ENCODE peak calls at places on chromosomes 1 and 21, in six cellular contexts. One of them, this sample, is unnamed.

GRCh38 chr1:211328866-211329265 is 2.2 kb downstream of the TRAF5 start:
- DNase-seq in progenitor cell of endocrine pancreas: no peak
- DNase-seq in mesothelial cell of epicardium: no peak
- DNase-seq in fibroblast of mammary gland: no peak
- DNase-seq in heart right ventricle: no peak
- DNase-seq in GM23338: no peak
- DNase-seq in this sample: no peak

GRCh38 chr21:45323487-45324380 is 36.0 kb upstream of the POFUT2 start:
- DNase-seq in fibroblast of mammary gland: peak; percentile 74
- DNase-seq in heart right ventricle: peak; percentile 13
- DNase-seq in mesothelial cell of epicardium: no peak
- DNase-seq in progenitor cell of endocrine pancreas: no peak
- DNase-seq in GM23338: peak; percentile 68
- DNase-seq in this sample: no peak

GRCh38 chr1:113391643-113392271 is 1.4 kb downstream of the MAGI3 start:
- DNase-seq in mesothelial cell of epicardium: no peak
- DNase-seq in progenitor cell of endocrine pancreas: no peak
- DNase-seq in GM23338: no peak
- DNase-seq in heart right ventricle: no peak
- DNase-seq in fibroblast of mammary gland: no peak
- DNase-seq in this sample: no peak

GRCh38 chr1:42456754-42457089 is 379 bp downstream of the PPCS start:
- DNase-seq in mesothelial cell of epicardium: no peak
- DNase-seq in fibroblast of mammary gland: peak; percentile 55
- DNase-seq in GM23338: peak; percentile 72
- DNase-seq in heart right ventricle: no peak
- DNase-seq in progenitor cell of endocrine pancreas: no peak
- DNase-seq in this sample: no peak

GRCh38 chr1:232521660-232522059 is 108.3 kb downstream of the SIPA1L2 start:
- DNase-seq in GM23338: no peak
- DNase-seq in progenitor cell of endocrine pancreas: no peak
- DNase-seq in mesothelial cell of epicardium: no peak
- DNase-seq in fibroblast of mammary gland: no peak
- DNase-seq in heart right ventricle: no peak
- DNase-seq in this sample: no peak

GRCh38 chr1:26913754-26914619 is at the start of gene NR0B2:
- DNase-seq in mesothelial cell of epicardium: no peak
- DNase-seq in fibroblast of mammary gland: no peak
- DNase-seq in heart right ventricle: peak; percentile 56
- DNase-seq in progenitor cell of endocrine pancreas: peak; percentile 71
- DNase-seq in GM23338: no peak
- DNase-seq in this sample: no peak

GRCh38 chr1:245797592-245798366 is 643.0 kb downstream of the KIF26B start:
- DNase-seq in heart right ventricle: no peak
- DNase-seq in fibroblast of mammary gland: peak; percentile 37
- DNase-seq in progenitor cell of endocrine pancreas: no peak
- DNase-seq in GM23338: peak; percentile 89
- DNase-seq in mesothelial cell of epicardium: no peak
- DNase-seq in this sample: no peak

GRCh38 chr1:204314209-204314892 is 45.4 kb downstream of the PLEKHA6 start:
- DNase-seq in heart right ventricle: no peak
- DNase-seq in progenitor cell of endocrine pancreas: no peak
- DNase-seq in GM23338: peak; percentile 39
- DNase-seq in fibroblast of mammary gland: no peak
- DNase-seq in mesothelial cell of epicardium: no peak
- DNase-seq in this sample: no peak

GRCh38 chr1:160636076-160636475 is 10.8 kb downstream of the SLAMF1 start:
- DNase-seq in progenitor cell of endocrine pancreas: no peak
- DNase-seq in GM23338: no peak
- DNase-seq in mesothelial cell of epicardium: no peak
- DNase-seq in heart right ventricle: no peak
- DNase-seq in fibroblast of mammary gland: no peak
- DNase-seq in this sample: no peak

GRCh38 chr1:39065542-39065941 is 39.4 kb downstream of the NDUFS5 start:
- DNase-seq in mesothelial cell of epicardium: no peak
- DNase-seq in heart right ventricle: no peak
- DNase-seq in GM23338: no peak
- DNase-seq in progenitor cell of endocrine pancreas: no peak
- DNase-seq in fibroblast of mammary gland: no peak
- DNase-seq in this sample: no peak

GRCh38 chr1:221100196-221100950 is 221.1 kb downstream of the HLX start:
- DNase-seq in heart right ventricle: no peak
- DNase-seq in GM23338: no peak
- DNase-seq in progenitor cell of endocrine pancreas: no peak
- DNase-seq in mesothelial cell of epicardium: no peak
- DNase-seq in fibroblast of mammary gland: peak; percentile 96
- DNase-seq in this sample: no peak

GRCh38 chr21:41857771-41858300 is 21.3 kb downstream of the PRDM15 start:
- DNase-seq in fibroblast of mammary gland: no peak
- DNase-seq in heart right ventricle: no peak
- DNase-seq in progenitor cell of endocrine pancreas: no peak
- DNase-seq in mesothelial cell of epicardium: no peak
- DNase-seq in GM23338: no peak
- DNase-seq in this sample: no peak

GRCh38 chr1:119946724-119947123 is 50.4 kb upstream of the ADAM30 start:
- DNase-seq in GM23338: no peak
- DNase-seq in mesothelial cell of epicardium: no peak
- DNase-seq in fibroblast of mammary gland: no peak
- DNase-seq in progenitor cell of endocrine pancreas: no peak
- DNase-seq in heart right ventricle: no peak
- DNase-seq in this sample: no peak

GRCh38 chr1:208015255-208015654 is 104.3 kb upstream of the CD34 start:
- DNase-seq in progenitor cell of endocrine pancreas: no peak
- DNase-seq in heart right ventricle: no peak
- DNase-seq in GM23338: no peak
- DNase-seq in mesothelial cell of epicardium: no peak
- DNase-seq in fibroblast of mammary gland: no peak
- DNase-seq in this sample: no peak

GRCh38 chr1:33120436-33121231 is 39.7 kb downstream of the AZIN2 start:
- DNase-seq in fibroblast of mammary gland: peak; percentile 22
- DNase-seq in progenitor cell of endocrine pancreas: no peak
- DNase-seq in GM23338: no peak
- DNase-seq in heart right ventricle: no peak
- DNase-seq in mesothelial cell of epicardium: no peak
- DNase-seq in this sample: no peak

GRCh38 chr1:39562886-39563285 is 13.7 kb downstream of the PABPC4 start:
- DNase-seq in heart right ventricle: no peak
- DNase-seq in GM23338: no peak
- DNase-seq in fibroblast of mammary gland: no peak
- DNase-seq in progenitor cell of endocrine pancreas: no peak
- DNase-seq in mesothelial cell of epicardium: no peak
- DNase-seq in this sample: no peak

GRCh38 chr1:52346653-52347052 is 19.4 kb downstream of the CC2D1B start:
- DNase-seq in fibroblast of mammary gland: no peak
- DNase-seq in mesothelial cell of epicardium: no peak
- DNase-seq in progenitor cell of endocrine pancreas: no peak
- DNase-seq in heart right ventricle: no peak
- DNase-seq in GM23338: no peak
- DNase-seq in this sample: no peak

GRCh38 chr1:52352690-52353089 is 13.3 kb downstream of the CC2D1B start:
- DNase-seq in progenitor cell of endocrine pancreas: no peak
- DNase-seq in fibroblast of mammary gland: no peak
- DNase-seq in GM23338: no peak
- DNase-seq in heart right ventricle: no peak
- DNase-seq in mesothelial cell of epicardium: no peak
- DNase-seq in this sample: no peak

GRCh38 chr1:52343982-52344381 is 22.0 kb downstream of the CC2D1B start:
- DNase-seq in GM23338: no peak
- DNase-seq in progenitor cell of endocrine pancreas: no peak
- DNase-seq in fibroblast of mammary gland: no peak
- DNase-seq in heart right ventricle: no peak
- DNase-seq in mesothelial cell of epicardium: no peak
- DNase-seq in this sample: no peak

GRCh38 chr1:52345252-52345651 is 20.8 kb downstream of the CC2D1B start:
- DNase-seq in GM23338: no peak
- DNase-seq in progenitor cell of endocrine pancreas: no peak
- DNase-seq in mesothelial cell of epicardium: no peak
- DNase-seq in fibroblast of mammary gland: no peak
- DNase-seq in heart right ventricle: no peak
- DNase-seq in this sample: no peak

GRCh38 chr1:52348704-52349301 is 17.2 kb downstream of the CC2D1B start:
- DNase-seq in progenitor cell of endocrine pancreas: no peak
- DNase-seq in GM23338: peak; percentile 82
- DNase-seq in fibroblast of mammary gland: peak; percentile 24
- DNase-seq in mesothelial cell of epicardium: no peak
- DNase-seq in heart right ventricle: no peak
- DNase-seq in this sample: no peak
- TF ChIP-seq CTCF in progenitor cell of endocrine pancreas: peak; percentile 47
- TF ChIP-seq CTCF in GM23338: peak; percentile 60
- TF ChIP-seq CTCF in fibroblast of mammary gland: peak; percentile 15
- TF ChIP-seq CTCF in mesothelial cell of epicardium: no peak
- TF ChIP-seq CTCF in heart right ventricle: peak; percentile 10
- TF ChIP-seq CTCF in this sample: no peak

GRCh38 chr1:10598088-10598712 is 123.5 kb downstream of the PEX14 start:
- DNase-seq in fibroblast of mammary gland: no peak
- DNase-seq in GM23338: no peak
- DNase-seq in mesothelial cell of epicardium: no peak
- DNase-seq in progenitor cell of endocrine pancreas: no peak
- DNase-seq in heart right ventricle: no peak
- DNase-seq in this sample: no peak
- TF ChIP-seq CTCF in fibroblast of mammary gland: no peak
- TF ChIP-seq CTCF in GM23338: no peak
- TF ChIP-seq CTCF in mesothelial cell of epicardium: no peak
- TF ChIP-seq CTCF in progenitor cell of endocrine pancreas: no peak
- TF ChIP-seq CTCF in heart right ventricle: no peak
- TF ChIP-seq CTCF in this sample: no peak

GRCh38 chr1:51754666-51755065 is 123.9 kb downstream of the NRDC start:
- DNase-seq in progenitor cell of endocrine pancreas: no peak
- DNase-seq in mesothelial cell of epicardium: no peak
- DNase-seq in fibroblast of mammary gland: no peak
- DNase-seq in GM23338: no peak
- DNase-seq in heart right ventricle: no peak
- DNase-seq in this sample: no peak

GRCh38 chr1:51756290-51756689 is 122.2 kb downstream of the NRDC start:
- DNase-seq in mesothelial cell of epicardium: no peak
- DNase-seq in heart right ventricle: no peak
- DNase-seq in GM23338: no peak
- DNase-seq in fibroblast of mammary gland: no peak
- DNase-seq in progenitor cell of endocrine pancreas: no peak
- DNase-seq in this sample: no peak

GRCh38 chr1:51752073-51752948 is 126.2 kb downstream of the NRDC start:
- DNase-seq in fibroblast of mammary gland: no peak
- DNase-seq in heart right ventricle: no peak
- DNase-seq in mesothelial cell of epicardium: no peak
- DNase-seq in GM23338: peak; percentile 52
- DNase-seq in progenitor cell of endocrine pancreas: no peak
- DNase-seq in this sample: no peak

GRCh38 chr1:51755437-51755836 is 123.1 kb downstream of the NRDC start:
- DNase-seq in mesothelial cell of epicardium: no peak
- DNase-seq in heart right ventricle: no peak
- DNase-seq in progenitor cell of endocrine pancreas: no peak
- DNase-seq in GM23338: no peak
- DNase-seq in fibroblast of mammary gland: no peak
- DNase-seq in this sample: no peak

DNA sequence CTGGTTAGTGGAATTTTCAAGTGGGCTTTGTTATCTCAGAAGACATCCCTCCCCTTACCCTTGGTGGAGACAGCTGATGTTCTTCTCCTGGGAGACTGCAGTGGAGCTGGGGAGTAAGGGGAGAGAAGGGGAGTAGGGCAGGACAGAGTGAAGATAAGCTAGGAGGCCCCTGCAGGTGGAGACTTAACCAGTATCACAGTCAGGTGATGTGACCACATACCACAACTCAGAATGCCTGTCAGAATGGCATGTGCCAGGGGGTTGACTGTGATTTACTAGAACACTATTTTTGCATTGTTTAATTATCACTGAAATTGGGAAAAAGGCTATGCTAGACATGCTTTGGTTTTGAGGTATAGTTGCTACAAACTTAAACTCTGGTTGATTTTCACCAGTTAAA is 124.6 kb downstream of the NRDC start:
- DNase-seq in mesothelial cell of epicardium: no peak
- DNase-seq in progenitor cell of endocrine pancreas: no peak
- DNase-seq in GM23338: no peak
- DNase-seq in fibroblast of mammary gland: no peak
- DNase-seq in heart right ventricle: no peak
- DNase-seq in this sample: no peak
- TF ChIP-seq CTCF in mesothelial cell of epicardium: no peak
- TF ChIP-seq CTCF in progenitor cell of endocrine pancreas: no peak
- TF ChIP-seq CTCF in GM23338: no peak
- TF ChIP-seq CTCF in fibroblast of mammary gland: no peak
- TF ChIP-seq CTCF in heart right ventricle: no peak
- TF ChIP-seq CTCF in this sample: no peak

GRCh38 chr1:64484651-64485050 is 14.7 kb downstream of the CACHD1 start:
- DNase-seq in heart right ventricle: no peak
- DNase-seq in mesothelial cell of epicardium: no peak
- DNase-seq in GM23338: no peak
- DNase-seq in fibroblast of mammary gland: peak; percentile 49
- DNase-seq in progenitor cell of endocrine pancreas: no peak
- DNase-seq in this sample: no peak

GRCh38 chr1:64489707-64490106 is 19.8 kb downstream of the CACHD1 start:
- DNase-seq in fibroblast of mammary gland: no peak
- DNase-seq in progenitor cell of endocrine pancreas: no peak
- DNase-seq in heart right ventricle: no peak
- DNase-seq in mesothelial cell of epicardium: no peak
- DNase-seq in GM23338: no peak
- DNase-seq in this sample: no peak

GRCh38 chr1:64486193-64486592 is 16.3 kb downstream of the CACHD1 start:
- DNase-seq in fibroblast of mammary gland: no peak
- DNase-seq in mesothelial cell of epicardium: no peak
- DNase-seq in heart right ventricle: no peak
- DNase-seq in progenitor cell of endocrine pancreas: no peak
- DNase-seq in GM23338: no peak
- DNase-seq in this sample: no peak

GRCh38 chr1:64488862-64489261 is 18.9 kb downstream of the CACHD1 start:
- DNase-seq in mesothelial cell of epicardium: no peak
- DNase-seq in fibroblast of mammary gland: no peak
- DNase-seq in progenitor cell of endocrine pancreas: no peak
- DNase-seq in GM23338: no peak
- DNase-seq in heart right ventricle: no peak
- DNase-seq in this sample: no peak

DNA sequence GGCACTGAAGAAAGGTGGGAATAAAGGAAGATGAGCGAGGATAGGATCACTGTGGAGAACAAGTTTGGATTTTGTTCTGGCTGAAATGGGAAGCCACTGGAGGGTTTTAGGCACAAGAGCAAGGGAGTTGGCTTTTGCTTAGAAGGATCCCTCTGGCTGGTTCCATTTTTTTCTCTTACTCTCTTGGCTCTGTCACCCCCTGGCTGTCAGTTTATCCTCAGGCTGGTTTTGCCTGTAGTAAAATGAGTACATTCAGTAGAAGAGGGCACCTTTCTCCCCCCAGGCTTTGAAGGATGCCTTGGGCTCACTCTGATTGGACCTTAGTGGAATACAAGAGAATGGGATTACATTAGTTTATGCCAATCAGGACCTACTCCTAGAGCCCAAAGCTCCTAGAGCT is 17.1 kb downstream of the CACHD1 start:
- DNase-seq in heart right ventricle: no peak
- DNase-seq in progenitor cell of endocrine pancreas: no peak
- DNase-seq in GM23338: peak; percentile 68
- DNase-seq in mesothelial cell of epicardium: no peak
- DNase-seq in fibroblast of mammary gland: no peak
- DNase-seq in this sample: no peak
- TF ChIP-seq CTCF in heart right ventricle: no peak
- TF ChIP-seq CTCF in progenitor cell of endocrine pancreas: no peak
- TF ChIP-seq CTCF in GM23338: peak; percentile 62
- TF ChIP-seq CTCF in mesothelial cell of epicardium: no peak
- TF ChIP-seq CTCF in fibroblast of mammary gland: no peak
- TF ChIP-seq CTCF in this sample: no peak